ENCODE peak calls at places on chromosomes 7 and 10, in five cellular contexts. D, H, C, R and E are unnamed samples.

GRCh38 chr10:82477776-82478175 is 602.8 kb downstream of the NRG3 start:
- DNase-seq in H (no peak), D (no peak), C (no peak), R (no peak), E (no peak)

GRCh38 chr10:17290226-17290625 is 62.2 kb downstream of the VIM start:
- DNase-seq in D (no peak), C (no peak), H (peak), R (no peak), E (peak)

GRCh38 chr7:47536705-47537611 is 45.0 kb downstream of the TNS3 start:
- DNase-seq in R (no peak), C (no peak), D (no peak), H (no peak), E (peak)

GRCh38 chr10:7170626-7171322 is 240.1 kb downstream of the SFMBT2 start:
- DNase-seq in R (no peak), C (no peak), D (no peak), H (no peak), E (no peak)

GRCh38 chr10:96501985-96502384 is 11.7 kb downstream of the TLL2 start:
- DNase-seq in D (peak), C (no peak), R (no peak), H (no peak), E (no peak)

GRCh38 chr7:152894295-152895170 is 135.0 kb downstream of the ACTR3B start:
- DNase-seq in H (peak), R (no peak), D (peak), C (peak), E (no peak)

GRCh38 chr7:44974549-44974948 is 4.3 kb downstream of the MYO1G start:
- DNase-seq in R (no peak), D (no peak), C (no peak), H (no peak), E (no peak)

GRCh38 chr7:158112571-158113320 is 474.9 kb downstream of the PTPRN2 start:
- DNase-seq in C (no peak), H (no peak), R (no peak), D (no peak), E (no peak)

GRCh38 chr7:143884276-143884977 is 17.5 kb downstream of the TCAF1 start:
- DNase-seq in D (no peak), H (peak), R (no peak), C (no peak), E (no peak)

GRCh38 chr7:99778880-99779279 is 5.1 kb downstream of the CYP3A4 start:
- DNase-seq in D (no peak), C (no peak), H (no peak), R (no peak), E (no peak)
- TF ChIP-seq MAFK in D (no peak), C (no peak), H (no peak), R (no peak), E (no peak)

GRCh38 chr7:23743226-23743625 is 33.2 kb downstream of the STK31 start:
- DNase-seq in R (no peak), C (no peak), H (no peak), D (no peak), E (no peak)

GRCh38 chr7:23746629-23747028 is 36.6 kb downstream of the STK31 start:
- DNase-seq in C (no peak), D (no peak), R (no peak), H (no peak), E (no peak)

DNA sequence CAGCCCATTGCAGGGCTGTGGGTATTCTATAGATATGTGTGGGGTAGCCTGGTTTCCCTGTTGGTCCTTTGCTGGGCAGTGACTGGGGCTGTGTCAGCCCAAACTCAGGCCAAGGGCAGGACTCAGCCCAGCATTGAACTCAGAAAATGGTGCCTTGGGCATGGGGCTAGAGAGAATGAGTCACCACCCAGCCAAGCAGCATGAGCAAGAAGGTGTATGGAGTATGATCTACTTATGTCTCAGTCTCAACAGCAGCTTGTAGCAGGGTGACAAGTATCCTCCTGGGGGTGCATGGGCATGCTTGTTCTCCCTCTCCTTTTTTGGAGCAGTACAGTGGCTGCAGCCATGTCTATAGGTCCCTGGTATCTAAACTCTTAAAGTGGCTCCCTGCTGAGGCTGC is 32.0 kb downstream of the STK31 start:
- DNase-seq in D (no peak), R (no peak), H (no peak), C (no peak), E (no peak)
- TF ChIP-seq CEBPB in D (no peak), R (no peak), H (no peak), C (no peak), E (no peak)

DNA sequence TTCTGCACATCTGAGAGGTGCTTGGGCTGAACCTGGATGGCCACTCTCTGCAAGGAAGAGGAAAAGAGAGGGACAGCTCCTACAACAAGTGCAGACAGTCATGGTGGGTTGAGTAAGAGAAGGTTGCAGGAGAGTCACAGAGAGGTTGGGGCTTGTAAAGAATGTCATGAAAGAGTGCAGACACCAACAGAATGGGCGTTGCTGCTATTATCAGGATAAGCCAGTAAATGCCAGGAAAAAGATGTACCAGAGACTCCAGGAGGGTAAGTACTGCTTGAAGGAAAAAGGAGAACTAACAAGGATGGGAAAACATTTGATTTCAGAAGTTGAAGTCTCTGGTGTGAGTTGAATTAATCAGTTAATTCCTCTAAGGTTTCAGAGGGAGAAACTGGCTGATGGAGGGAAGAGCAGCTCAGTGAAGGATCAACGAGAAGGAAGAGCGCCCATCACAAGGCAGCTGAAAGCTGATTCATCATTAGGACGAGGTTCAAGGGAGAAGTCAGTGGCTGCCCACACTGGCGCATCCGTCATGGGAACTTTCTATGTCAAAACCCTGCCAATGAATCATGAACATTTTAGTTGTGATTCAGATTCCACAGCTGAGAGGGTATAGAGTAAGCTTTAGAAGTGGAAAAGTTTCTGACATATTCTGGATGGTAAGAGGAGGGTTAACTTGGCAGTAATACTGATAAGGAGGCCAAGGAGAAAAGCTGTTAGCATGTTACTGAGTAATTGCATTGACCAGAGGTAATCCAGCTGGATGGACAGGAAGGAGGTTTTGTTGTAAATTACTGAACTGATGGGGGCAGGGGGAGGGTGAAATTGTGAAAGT is 78.0 kb upstream of the NRP1 start:
- DNase-seq in R (no peak), C (no peak), H (no peak), D (no peak), E (peak)
- TF ChIP-seq MAFK in R (no peak), C (no peak), H (no peak), D (no peak), E (peak)

DNA sequence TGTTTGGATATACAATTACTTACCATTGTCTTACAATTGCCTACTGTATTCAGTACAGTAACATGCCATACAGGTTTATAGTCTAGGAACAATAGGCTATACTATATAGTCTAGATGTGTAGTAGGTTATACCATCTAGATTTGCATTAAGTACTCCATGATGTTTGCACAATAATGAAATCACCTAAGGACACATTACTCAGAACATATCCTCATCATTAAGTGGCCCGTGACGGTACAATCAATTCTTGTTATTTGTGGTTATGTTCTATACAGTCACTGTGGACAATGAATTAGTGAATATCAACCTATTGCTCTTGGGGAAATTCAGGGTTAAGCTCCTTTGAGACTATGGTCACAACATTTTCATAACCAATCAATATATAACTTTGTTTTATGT is 75.6 kb downstream of the MICU1 start:
- DNase-seq in D (no peak), R (no peak), H (no peak), C (no peak), E (no peak)
- TF ChIP-seq CEBPB in D (no peak), R (no peak), H (no peak), C (no peak), E (no peak)

GRCh38 chr10:93580824-93581223 is 14.4 kb downstream of the FFAR4 start:
- DNase-seq in H (no peak), C (no peak), R (no peak), D (no peak), E (peak)
- TF ChIP-seq MAFK in H (no peak), C (no peak), R (no peak), D (no peak), E (no peak)

GRCh38 chr10:104323721-104324686 is 14.3 kb downstream of the ITPRIP start:
- DNase-seq in R (no peak), D (no peak), H (no peak), C (no peak), E (no peak)
- TF ChIP-seq CEBPB in R (no peak), D (no peak), H (no peak), C (no peak), E (no peak)

GRCh38 chr10:75876710-75877109 is 445.3 kb downstream of the LRMDA start:
- DNase-seq in D (no peak), C (no peak), H (no peak), R (no peak), E (no peak)
- TF ChIP-seq MAFK in D (no peak), C (no peak), H (no peak), R (no peak), E (no peak)

GRCh38 chr10:25934673-25935139 is 677 bp downstream of the MYO3A start:
- DNase-seq in H (peak), R (no peak), C (no peak), D (no peak), E (no peak)
- TF ChIP-seq CEBPB in H (no peak), R (no peak), C (no peak), D (no peak), E (no peak)

DNA sequence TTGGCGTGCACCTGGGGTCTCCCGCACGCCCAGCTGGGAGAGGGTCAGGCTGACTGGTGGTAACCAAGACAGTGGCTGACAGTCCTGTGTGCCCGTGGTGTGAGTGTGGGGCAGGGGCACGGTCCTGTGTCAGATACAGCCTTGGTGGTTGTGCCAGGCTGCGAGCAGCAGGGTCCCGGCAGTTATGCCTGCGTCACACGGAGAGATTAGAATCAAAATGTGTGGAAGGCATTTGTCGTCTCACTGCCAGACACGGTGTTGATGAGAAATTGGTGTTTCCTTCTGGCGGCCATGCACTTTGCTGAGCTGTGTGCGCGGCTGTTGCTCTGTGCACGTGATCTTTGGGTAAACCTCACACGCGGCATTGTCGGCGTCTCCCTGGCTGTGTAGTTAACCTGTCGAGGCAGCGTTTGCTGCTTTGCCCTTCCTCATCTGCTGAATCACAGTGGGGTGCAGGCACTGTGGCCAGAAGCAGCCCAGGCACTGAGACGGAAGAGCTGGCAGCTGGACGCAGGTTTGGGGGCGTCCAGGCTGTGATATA is 87.7 kb downstream of the NKX6-2 start:
- DNase-seq in D (no peak), R (no peak), C (no peak), H (no peak), E (no peak)
- TF ChIP-seq MAFK in D (no peak), R (no peak), C (no peak), H (no peak), E (no peak)

GRCh38 chr7:22548313-22548712 is 48.3 kb upstream of the STEAP1B start:
- DNase-seq in R (no peak), C (no peak), D (no peak), H (no peak), E (no peak)

GRCh38 chr7:22549051-22549450 is 49.1 kb upstream of the STEAP1B start:
- DNase-seq in R (no peak), H (no peak), D (no peak), C (no peak), E (no peak)

GRCh38 chr7:22551768-22552513 is 52.0 kb upstream of the STEAP1B start:
- DNase-seq in D (no peak), H (no peak), R (no peak), C (no peak), E (no peak)

GRCh38 chr7:22549667-22550513 is 49.9 kb upstream of the STEAP1B start:
- DNase-seq in C (no peak), D (peak), R (peak), H (no peak), E (peak)

DNA sequence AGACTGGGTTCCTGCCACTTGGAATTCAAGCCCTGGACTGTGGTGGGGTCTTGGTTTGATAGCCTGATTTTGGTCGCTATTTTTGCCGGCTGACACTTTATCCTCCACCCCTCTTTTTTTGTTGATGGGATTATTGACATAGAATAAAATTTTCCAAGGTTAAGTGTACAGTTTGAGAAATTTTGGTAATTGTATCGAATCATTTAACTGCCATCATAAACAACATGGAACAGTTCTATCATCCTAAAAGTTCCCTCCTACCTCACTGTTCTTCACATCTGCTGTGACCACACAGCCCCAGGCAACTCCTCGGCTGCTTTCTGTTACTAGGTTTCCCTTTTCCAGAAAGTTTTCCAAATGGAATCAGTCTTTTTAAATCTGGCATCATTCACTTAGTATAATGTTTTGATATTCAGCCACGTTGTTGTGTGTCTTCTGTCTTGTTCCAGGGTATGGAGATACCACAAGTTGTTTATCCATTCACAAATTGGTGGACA is 50.6 kb upstream of the STEAP1B start:
- DNase-seq in D (no peak), R (no peak), H (no peak), C (no peak), E (no peak)
- TF ChIP-seq CEBPB in D (no peak), R (no peak), H (no peak), C (no peak), E (no peak)